ENCODE peak calls at places on chromosome 13, in seven cellular contexts. L is thyroid gland; Q is T-cell; T is epithelial cell of prostate; F is activated naive CD4-positive, alpha-beta T cell treated with anti-CD3 and anti-CD28 coated beads for 36 hours; D is stimulated activated CD4-positive, alpha-beta T cell treated with anti-CD3 and anti-CD28 coated beads, Interleukin-1b, Interleukin-23, amount 100 ng/mL, for 1 hour; A is breast epithelium. C is an unnamed sample.

GRCh38 chr13:51769455-51770127 is 34.4 kb downstream of the DHRS12 start:
- DNase-seq in Q (no peak), L (peak; percentile 89), D (no peak), F (no peak), T (no peak), A (peak; percentile 87), C (no peak)

GRCh38 chr13:95067303-95067702 is 233.9 kb downstream of the ABCC4 start:
- DNase-seq in D (no peak), L (no peak), T (no peak), Q (no peak), F (no peak), A (no peak), C (no peak)

GRCh38 chr13:32125746-32126145 is 94.2 kb downstream of the FRY start:
- DNase-seq in A (no peak), Q (no peak), L (no peak), T (no peak), F (no peak), D (no peak), C (no peak)

GRCh38 chr13:73190477-73190876 is 131.7 kb downstream of the KLF5 start:
- DNase-seq in Q (no peak), D (no peak), T (no peak), L (no peak), A (no peak), F (no peak), C (no peak)

GRCh38 chr13:76879211-76879875 is 6.9 kb downstream of the KCTD12 start:
- DNase-seq in D (no peak), T (no peak), Q (peak; percentile 48), A (peak; percentile 57), F (peak; percentile 86), L (peak; percentile 33), C (no peak)

GRCh38 chr13:29591310-29591709 is 4.2 kb downstream of the SLC7A1 start:
- DNase-seq in Q (no peak), L (no peak), F (no peak), T (no peak), A (no peak), D (no peak), C (no peak)

GRCh38 chr13:31891472-31891871 is 140.1 kb upstream of the FRY start:
- DNase-seq in T (no peak), F (no peak), A (no peak), Q (no peak), D (no peak), L (peak; percentile 25), C (no peak)

GRCh38 chr13:73273737-73274136 is 214.9 kb downstream of the KLF5 start:
- DNase-seq in L (no peak), Q (no peak), D (no peak), A (no peak), T (no peak), F (no peak), C (no peak)

GRCh38 chr13:113982296-113982661 is 8.4 kb upstream of the C13orf46 start:
- DNase-seq in D (no peak), T (no peak), L (peak; percentile 23), Q (no peak), F (peak; percentile 3), A (no peak), C (no peak)

GRCh38 chr13:39052944-39053343 is 14.7 kb downstream of the NHLRC3 start:
- DNase-seq in F (no peak), A (no peak), L (no peak), T (no peak), D (no peak), Q (no peak), C (no peak)

GRCh38 chr13:46962286-46962941 is 65.6 kb upstream of the HTR2A start:
- DNase-seq in Q (no peak), D (no peak), T (no peak), A (no peak), L (no peak), F (no peak), C (no peak)

GRCh38 chr13:63595811-63596210 is 2180.2 kb upstream of the PCDH20 start:
- DNase-seq in A (no peak), T (no peak), Q (no peak), L (no peak), F (no peak), D (no peak), C (no peak)

GRCh38 chr13:113002891-113003290 is 33.9 kb downstream of the MCF2L start:
- DNase-seq in F (no peak), Q (no peak), T (no peak), A (no peak), L (no peak), D (no peak), C (no peak)

GRCh38 chr13:41812851-41813250 is 148.1 kb downstream of the VWA8 start:
- DNase-seq in L (no peak), T (no peak), Q (no peak), D (no peak), A (no peak), F (no peak), C (no peak)

GRCh38 chr13:77894743-77895142 is 23.9 kb downstream of the EDNRB start:
- DNase-seq in A (no peak), T (no peak), L (no peak), F (no peak), Q (no peak), D (no peak), C (no peak)

GRCh38 chr13:98105929-98106336 is 37.0 kb upstream of the FARP1 start:
- DNase-seq in L (peak; percentile 9), A (peak; percentile 19), T (no peak), Q (no peak), D (no peak), F (no peak), C (no peak)

GRCh38 chr13:105670179-105671015 is 865.1 kb downstream of the EFNB2 start:
- DNase-seq in T (no peak), D (no peak), L (no peak), Q (no peak), A (no peak), F (no peak), C (no peak)

GRCh38 chr13:29861694-29862110 is 11.3 kb upstream of the UBL3 start:
- DNase-seq in A (no peak), T (peak; percentile 12), F (no peak), Q (no peak), D (no peak), L (no peak), C (no peak)

GRCh38 chr13:52452470-52452869 is 2.0 kb upstream of the VPS36 start:
- DNase-seq in D (no peak), F (no peak), Q (no peak), L (no peak), T (no peak), A (no peak), C (no peak)

GRCh38 chr13:21517576-21517975 is 58.5 kb upstream of the ZDHHC20 start:
- DNase-seq in D (no peak), A (no peak), F (no peak), L (no peak), Q (no peak), T (no peak), C (no peak)

GRCh38 chr13:40352385-40352778 is 314.1 kb downstream of the FOXO1 start:
- DNase-seq in T (no peak), A (no peak), D (no peak), F (no peak), L (peak; percentile 61), Q (no peak), C (no peak)

GRCh38 chr13:110443633-110444225 is 117.8 kb downstream of the RAB20 start:
- DNase-seq in A (no peak), Q (no peak), T (no peak), L (no peak), D (no peak), F (no peak), C (no peak)

GRCh38 chr13:109785141-109785891 is 1.1 kb downstream of the IRS2 start:
- DNase-seq in F (peak; percentile 48), L (peak; percentile 93), T (no peak), A (peak; percentile 44), D (no peak), Q (peak; percentile 56), C (no peak)

GRCh38 chr13:47117268-47117667 is 220.4 kb upstream of the HTR2A start:
- DNase-seq in D (no peak), L (no peak), F (no peak), T (no peak), Q (no peak), A (no peak), C (no peak)

GRCh38 chr13:46683879-46684278 is 113.1 kb downstream of the ESD start:
- DNase-seq in L (no peak), D (no peak), A (no peak), Q (no peak), T (no peak), F (no peak), C (no peak)

GRCh38 chr13:48630791-48631190 is 22.9 kb upstream of the CYSLTR2 start:
- DNase-seq in T (no peak), A (no peak), F (no peak), L (no peak), Q (no peak), D (no peak), C (no peak)

GRCh38 chr13:113064534-113065405 is 40.8 kb upstream of the F7 start:
- DNase-seq in F (no peak), L (peak; percentile 43), T (no peak), A (no peak), D (no peak), Q (no peak), C (no peak)

GRCh38 chr13:74910399-74910798 is 571.6 kb downstream of the TBC1D4 start:
- DNase-seq in F (no peak), Q (no peak), L (no peak), D (no peak), A (no peak), T (no peak), C (no peak)

GRCh38 chr13:22789916-22790315 is 390.9 kb upstream of the SGCG start:
- DNase-seq in A (no peak), F (no peak), Q (no peak), L (peak; percentile 10), T (no peak), D (no peak), C (no peak)

GRCh38 chr13:70388935-70389334 is 280.7 kb upstream of the KLHL1 start:
- DNase-seq in D (no peak), A (no peak), L (no peak), F (no peak), Q (no peak), T (no peak), C (peak; percentile 11)

GRCh38 chr13:20258208-20258962 is 26.3 kb upstream of the GJB6 start:
- DNase-seq in Q (no peak), L (peak; percentile 92), A (no peak), F (no peak), T (no peak), D (no peak), C (no peak)

GRCh38 chr13:57627663-57628062 is 3.9 kb upstream of the PCDH17 start:
- DNase-seq in Q (no peak), A (no peak), D (no peak), L (no peak), F (no peak), T (no peak), C (no peak)

GRCh38 chr13:38785047-38785446 is 98.2 kb downstream of the FREM2 start:
- DNase-seq in F (no peak), D (no peak), L (no peak), T (no peak), Q (no peak), A (no peak), C (no peak)

GRCh38 chr13:100954430-100955361 is 280.1 kb upstream of the TMTC4 start:
- DNase-seq in Q (no peak), T (no peak), A (no peak), F (no peak), D (no peak), L (no peak), C (no peak)